ENCODE peak calls at places on chromosomes 2 and 18, in four cellular contexts. L, X, B and I are unnamed samples.

GRCh38 chr2:182186132-182186735 is 200.6 kb downstream of the PPP1R1C start:
- DNase-seq in B (peak), L (peak), X (peak), I (peak)

GRCh38 chr2:189407161-189407943 is 33.9 kb upstream of the WDR75 start:
- DNase-seq in X (no peak), L (peak), B (no peak), I (no peak)

GRCh38 chr2:152347076-152347475 is 12.1 kb downstream of the FMNL2 start:
- DNase-seq in X (no peak), B (no peak), L (peak), I (no peak)

GRCh38 chr2:65054749-65055426 is 1.3 kb upstream of the CEP68 start:
- DNase-seq in L (no peak), X (peak), B (no peak), I (peak)

GRCh38 chr2:214156971-214157370 is 253.9 kb upstream of the VWC2L start:
- DNase-seq in X (no peak), B (no peak), L (no peak), I (no peak)

GRCh38 chr2:124283090-124283489 is 258.0 kb downstream of the CNTNAP5 start:
- DNase-seq in L (peak), B (no peak), X (no peak), I (no peak)

GRCh38 chr2:181777654-181778053 is 97.3 kb upstream of the NEUROD1 start:
- DNase-seq in L (no peak), B (no peak), X (no peak), I (no peak)

GRCh38 chr2:200308001-200308400 is 1.5 kb downstream of the SPATS2L start:
- DNase-seq in B (no peak), L (peak), X (no peak), I (no peak)

GRCh38 chr18:48814490-48815181 is 136.1 kb downstream of the SMAD7 start:
- DNase-seq in L (peak), X (no peak), B (no peak), I (no peak)

GRCh38 chr2:181585732-181586131 is 71.2 kb downstream of the CERKL start:
- DNase-seq in X (no peak), B (peak), L (no peak), I (no peak)

GRCh38 chr2:69619725-69620124 is 23.8 kb downstream of the AAK1 start:
- DNase-seq in L (peak), B (no peak), X (peak), I (no peak)

GRCh38 chr2:15728247-15728721 is 136.6 kb downstream of the DDX1 start:
- DNase-seq in X (no peak), L (no peak), B (no peak), I (no peak)

GRCh38 chr18:45554070-45554767 is 61.1 kb upstream of the SLC14A2 start:
- DNase-seq in B (no peak), L (no peak), X (no peak), I (no peak)

GRCh38 chr2:137168564-137168963 is 403.2 kb downstream of the THSD7B start:
- DNase-seq in X (no peak), B (no peak), L (peak), I (no peak)

GRCh38 chr2:130878933-130879332 is 42.2 kb downstream of the ARHGEF4 start:
- DNase-seq in L (no peak), X (no peak), B (no peak), I (no peak)

GRCh38 chr2:198916548-198916947 is 541.2 kb downstream of the SATB2 start:
- DNase-seq in B (no peak), X (no peak), L (no peak), I (no peak)

GRCh38 chr2:48344441-48344756 is 185.6 kb upstream of the STON1 start:
- DNase-seq in B (no peak), X (no peak), L (no peak), I (no peak)

GRCh38 chr2:5057895-5058294 is 634.3 kb upstream of the SOX11 start:
- DNase-seq in B (no peak), X (no peak), L (no peak), I (no peak)

GRCh38 chr2:4140284-4140962 is 437.0 kb downstream of the DCDC2C start:
- DNase-seq in X (no peak), L (no peak), B (no peak), I (no peak)

GRCh38 chr18:22613788-22614187 is 196.1 kb upstream of the CTAGE1 start:
- DNase-seq in X (no peak), L (peak), B (no peak), I (no peak)

GRCh38 chr18:9766076-9766481 is 58.0 kb downstream of the RAB31 start:
- DNase-seq in B (no peak), X (no peak), L (no peak), I (no peak)

GRCh38 chr2:64543006-64543697 is 19.0 kb downstream of the AFTPH start:
- DNase-seq in X (no peak), L (peak), B (no peak), I (no peak)

GRCh38 chr18:44969214-44969842 is 288.6 kb downstream of the SETBP1 start:
- DNase-seq in X (no peak), L (no peak), B (no peak), I (no peak)

GRCh38 chr2:122707224-122707824 is 951.9 kb downstream of the TSN start:
- DNase-seq in X (peak), L (no peak), B (no peak), I (no peak)

GRCh38 chr2:197266477-197266876 is 44.1 kb downstream of the ANKRD44 start:
- DNase-seq in X (no peak), B (no peak), L (no peak), I (no peak)

GRCh38 chr18:45171575-45172225 is 443.6 kb upstream of the SLC14A2 start:
- DNase-seq in B (no peak), X (no peak), L (peak), I (no peak)